ENCODE peak calls at places on chromosome 16, in seven cellular contexts. H, A, Y, G, R, C and V are unnamed samples.

GRCh38 chr16:11007714-11008240 is 63.4 kb downstream of the CLEC16A start:
- DNase-seq in H (no peak), R (no peak), G (no peak), A (no peak), Y (no peak), C (no peak), V (no peak)

GRCh38 chr16:12321363-12321762 is 344.8 kb downstream of the SNX29 start:
- DNase-seq in R (no peak), G (no peak), H (no peak), A (no peak), Y (no peak), C (no peak), V (no peak)

GRCh38 chr16:82848013-82848412 is 221.2 kb downstream of the CDH13 start:
- DNase-seq in G (no peak), Y (peak; percentile 63), R (no peak), C (peak; percentile 11), H (peak; percentile 7), A (no peak), V (no peak)

GRCh38 chr16:66523861-66524354 is 26.0 kb downstream of the TK2 start:
- DNase-seq in G (peak; percentile 56), A (no peak), R (peak; percentile 56), C (no peak), Y (peak; percentile 55), H (no peak), V (peak; percentile 14)

GRCh38 chr16:83437036-83437435 is 370.7 kb upstream of the HSBP1 start:
- DNase-seq in H (no peak), R (no peak), A (no peak), C (no peak), Y (no peak), G (no peak), V (no peak)

GRCh38 chr16:8237452-8237851 is 352.9 kb downstream of the TMEM114 start:
- DNase-seq in C (no peak), A (no peak), H (no peak), R (no peak), Y (no peak), G (no peak), V (no peak)

GRCh38 chr16:69481901-69482341 is 57.5 kb downstream of the CYB5B start:
- DNase-seq in H (peak; percentile 29), R (peak; percentile 31), Y (peak; percentile 88), C (peak; percentile 89), G (no peak), A (peak; percentile 23), V (no peak)

GRCh38 chr16:15990902-15991301 is 41.5 kb downstream of the ABCC1 start:
- DNase-seq in H (no peak), Y (no peak), C (no peak), A (no peak), R (no peak), G (no peak), V (no peak)

GRCh38 chr16:89808453-89808939 is 8.0 kb downstream of the FANCA start:
- DNase-seq in C (no peak), H (no peak), G (no peak), R (no peak), Y (no peak), A (no peak), V (no peak)

GRCh38 chr16:22670044-22670536 is 143.9 kb upstream of the HS3ST2 start:
- DNase-seq in R (no peak), A (no peak), Y (peak; percentile 15), G (no peak), H (no peak), C (no peak), V (no peak)

GRCh38 chr16:62889097-62889496 is 852.9 kb upstream of the CDH8 start:
- DNase-seq in G (no peak), R (no peak), H (no peak), Y (no peak), A (no peak), C (no peak), V (no peak)

GRCh38 chr16:28596840-28597691 is at the start of gene SULT1A2:
- DNase-seq in R (peak; percentile 81), G (no peak), Y (peak; percentile 56), A (no peak), H (no peak), C (no peak), V (no peak)

GRCh38 chr16:6600167-6600566 is 732.5 kb upstream of the RBFOX1 start:
- DNase-seq in G (no peak), R (no peak), C (no peak), Y (no peak), H (no peak), A (no peak), V (no peak)

GRCh38 chr16:66511615-66512500 is 38.1 kb downstream of the TK2 start:
- DNase-seq in G (no peak), Y (peak; percentile 80), R (no peak), A (no peak), H (peak; percentile 59), C (no peak), V (peak; percentile 24)

GRCh38 chr16:67736858-67737257 is 17.7 kb upstream of the GFOD2 start:
- DNase-seq in Y (no peak), G (no peak), C (no peak), R (no peak), H (no peak), A (no peak), V (no peak)

GRCh38 chr16:67936876-67937605 is 391 bp upstream of the PSMB10 start:
- DNase-seq in R (peak; percentile 83), A (peak; percentile 44), H (no peak), C (peak; percentile 78), G (peak; percentile 79), Y (no peak), V (peak; percentile 95)

GRCh38 chr16:78715673-78716072 is 616.2 kb downstream of the WWOX start:
- DNase-seq in C (no peak), Y (no peak), G (no peak), H (no peak), A (no peak), R (no peak), V (no peak)

GRCh38 chr16:47732806-47733150 is 271.6 kb downstream of the PHKB start:
- DNase-seq in A (no peak), G (no peak), R (no peak), H (peak; percentile 95), Y (peak; percentile 78), C (no peak), V (no peak)

GRCh38 chr16:51825740-51826139 is 674.7 kb upstream of the SALL1 start:
- DNase-seq in C (no peak), Y (no peak), A (no peak), R (no peak), G (no peak), H (no peak), V (no peak)

GRCh38 chr16:22186517-22186916 is 19.6 kb upstream of the EEF2K start:
- DNase-seq in H (no peak), R (no peak), A (no peak), G (no peak), C (no peak), Y (no peak), V (no peak)

GRCh38 chr16:88804552-88805339 is 1.2 kb downstream of the CDT1 start:
- DNase-seq in C (no peak), Y (no peak), A (no peak), H (no peak), G (no peak), R (no peak), V (peak; percentile 54)

GRCh38 chr16:61993076-61993475 is 43.2 kb downstream of the CDH8 start:
- DNase-seq in A (no peak), Y (no peak), R (no peak), H (no peak), C (no peak), G (no peak), V (no peak)

GRCh38 chr16:67431077-67431804 is at the start of gene HSD11B2:
- DNase-seq in A (no peak), Y (peak; percentile 52), C (no peak), G (no peak), H (no peak), R (no peak), V (peak; percentile 16)

GRCh38 chr16:55048745-55049144 is 118.1 kb downstream of the IRX5 start:
- DNase-seq in R (no peak), Y (no peak), H (no peak), G (no peak), A (no peak), C (no peak), V (no peak)

GRCh38 chr16:27628216-27628945 is 78.4 kb downstream of the KATNIP start:
- DNase-seq in R (peak; percentile 32), C (no peak), H (no peak), Y (no peak), A (no peak), G (no peak), V (no peak)

GRCh38 chr16:84983308-84983707 is 28.0 kb downstream of the ZDHHC7 start:
- DNase-seq in R (no peak), A (no peak), Y (no peak), G (no peak), C (no peak), H (no peak), V (no peak)
- H3K27ac ChIP-seq in R (peak overlapping the region; percentile 18), A (peak overlapping the region; percentile 19), Y (peak overlapping the region; percentile 62), G (no peak overlapping the region), C (peak overlapping the region; percentile 80), H (no peak overlapping the region), V (no peak overlapping the region)

DNA sequence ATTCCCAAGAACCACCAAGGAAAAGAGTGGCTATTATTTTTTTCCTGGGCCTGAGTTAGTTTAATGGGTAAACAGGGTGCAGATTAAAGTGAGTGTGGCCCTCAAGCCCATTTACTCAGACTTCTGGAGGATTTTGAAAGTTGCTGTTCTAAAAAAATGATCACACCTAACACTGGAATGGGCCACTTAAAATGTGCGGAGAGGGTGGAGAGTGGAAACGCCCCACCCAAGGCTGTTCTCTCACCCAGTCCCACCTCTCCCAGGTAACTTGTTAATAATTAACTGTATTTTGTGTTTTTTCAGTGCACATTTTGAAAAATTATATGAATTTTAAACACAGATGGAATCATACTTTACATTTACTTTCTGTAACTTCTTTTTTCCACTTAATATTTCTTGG is 5.4 kb downstream of the HIRIP3 start:
- DNase-seq in A (no peak), G (no peak), C (no peak), R (peak; percentile 44), Y (no peak), H (no peak), V (no peak)
- H3K27ac ChIP-seq in A (no peak overlapping the region), G (no peak overlapping the region), C (no peak overlapping the region), R (peak overlapping the region; percentile 59), Y (no peak overlapping the region), H (no peak overlapping the region), V (no peak overlapping the region)

GRCh38 chr16:81239722-81240121 is 1.2 kb downstream of the BCO1 start:
- DNase-seq in G (no peak), R (no peak), C (no peak), Y (no peak), H (no peak), A (no peak), V (no peak)

GRCh38 chr16:81241706-81242105 is 3.2 kb downstream of the BCO1 start:
- DNase-seq in R (no peak), C (no peak), G (no peak), A (no peak), H (no peak), Y (no peak), V (no peak)

GRCh38 chr16:81237282-81237681 is 1.2 kb upstream of the BCO1 start:
- DNase-seq in A (no peak), G (no peak), R (peak; percentile 64), H (no peak), Y (no peak), C (peak; percentile 78), V (no peak)

GRCh38 chr16:81237942-81238295 is 570 bp upstream of the BCO1 start:
- DNase-seq in C (no peak), H (no peak), Y (no peak), G (no peak), A (no peak), R (no peak), V (no peak)

GRCh38 chr16:81238296-81239011 is at the start of gene BCO1:
- DNase-seq in A (no peak), G (no peak), R (peak; percentile 31), C (no peak), H (peak; percentile 37), Y (peak; percentile 57), V (no peak)
- H3K27ac ChIP-seq in A (no peak within 1 kb of the TSS), G (no peak within 1 kb of the TSS), R (peak within 1 kb of the TSS; percentile 87), C (peak within 1 kb of the TSS; percentile 53), H (no peak within 1 kb of the TSS), Y (no peak within 1 kb of the TSS), V (no peak within 1 kb of the TSS)

GRCh38 chr16:53910990-53911389 is 207.0 kb downstream of the FTO start:
- DNase-seq in G (no peak), Y (no peak), A (no peak), R (no peak), H (no peak), C (no peak), V (no peak)
- H3K27ac ChIP-seq in G (no peak overlapping the region), Y (peak overlapping the region; percentile 11), A (no peak overlapping the region), R (no peak overlapping the region), H (no peak overlapping the region), C (no peak overlapping the region), V (no peak overlapping the region)